ENCODE peak calls at places on chromosomes 7 and 10, in four cellular contexts. R is neuronal stem cell, S is IMR-90, I is H9. A is an unnamed sample.
A peak's percentile ranks its signal among the peaks of the same experiment; 100 is the strongest.

GRCh38 chr10:44960482-44961230 is 1.1 kb downstream of the RASSF4 start:
- DNase-seq in R (no peak), I (peak; percentile 22), S (no peak), A (no peak)

GRCh38 chr10:72254891-72255568 is 18.7 kb upstream of the DDIT4 start:
- DNase-seq in S (peak; percentile 57), I (peak; percentile 90), R (peak; percentile 44), A (peak; percentile 78)

GRCh38 chr10:13158401-13158800 is 3.0 kb upstream of the MCM10 start:
- DNase-seq in I (no peak), S (no peak), R (no peak), A (no peak)

GRCh38 chr7:141076377-141076776 is 2.5 kb downstream of the TMEM178B start:
- DNase-seq in I (no peak), S (no peak), R (peak; percentile 49), A (no peak)

GRCh38 chr7:18693401-18693800 is 197.9 kb downstream of the HDAC9 start:
- DNase-seq in R (no peak), I (no peak), S (peak; percentile 89), A (peak; percentile 79)

GRCh38 chr10:7589748-7590147 is 77.0 kb downstream of the ITIH5 start:
- DNase-seq in S (no peak), I (no peak), R (no peak), A (no peak)

GRCh38 chr7:11427686-11428273 is 404.2 kb downstream of the THSD7A start:
- DNase-seq in S (peak; percentile 56), I (no peak), R (peak; percentile 29), A (peak; percentile 68)

GRCh38 chr10:3339531-3339950 is 167.0 kb upstream of the PITRM1 start:
- DNase-seq in R (no peak), I (no peak), S (peak; percentile 48), A (peak; percentile 77)

GRCh38 chr10:121324678-121325213 is 273.5 kb downstream of the FGFR2 start:
- DNase-seq in R (no peak), I (no peak), S (no peak), A (no peak)

GRCh38 chr10:122301811-122302115 is 30.7 kb downstream of the BTBD16 start:
- DNase-seq in R (no peak), S (no peak), I (no peak), A (no peak)

GRCh38 chr10:103166527-103166926 is 26.5 kb downstream of the NT5C2 start:
- DNase-seq in I (no peak), S (no peak), R (no peak), A (no peak)

GRCh38 chr10:101939273-101939635 is 95.7 kb upstream of the KCNIP2 start:
- DNase-seq in S (peak; percentile 96), R (no peak), I (no peak), A (peak; percentile 91)

GRCh38 chr10:117548191-117548668 is 5.7 kb downstream of the EMX2 start:
- DNase-seq in I (no peak), R (no peak), S (no peak), A (no peak)

GRCh38 chr10:64345856-64346255 is 824.7 kb downstream of the REEP3 start:
- DNase-seq in S (no peak), I (no peak), R (no peak), A (no peak)

GRCh38 chr7:6268909-6269306 is 3.5 kb downstream of the CYTH3 start:
- DNase-seq in R (no peak), I (peak; percentile 50), S (no peak), A (no peak)

GRCh38 chr7:6268023-6268908 is 4.2 kb downstream of the CYTH3 start:
- DNase-seq in S (no peak), R (no peak), I (no peak), A (no peak)

GRCh38 chr7:6271091-6271658 is 1.2 kb downstream of the CYTH3 start:
- DNase-seq in S (peak; percentile 39), I (peak; percentile 41), R (no peak), A (peak; percentile 65)

GRCh38 chr7:6271694-6272371 is 591 bp downstream of the CYTH3 start:
- DNase-seq in R (no peak), I (no peak), S (no peak), A (no peak)

GRCh38 chr7:6269527-6269926 is 2.9 kb downstream of the CYTH3 start:
- DNase-seq in I (no peak), R (no peak), S (no peak), A (no peak)
- H3K4me2 ChIP-seq in I (no peak overlapping the region), R (no peak overlapping the region), S (no peak overlapping the region), A (no peak overlapping the region)

GRCh38 chr10:118754132-118754555 is 626 bp downstream of the CACUL1 start:
- DNase-seq in S (no peak), R (peak; percentile 53), I (peak; percentile 70), A (peak; percentile 57)
- H2AK5ac ChIP-seq in S (peak overlapping the region; percentile 81), R (peak overlapping the region; percentile 85), I (no peak overlapping the region), A (no peak overlapping the region)

GRCh38 chr7:107332488-107333269 is 137.2 kb upstream of the GPR22 start:
- DNase-seq in R (no peak), S (no peak), I (no peak), A (no peak)
- H3K4me2 ChIP-seq in R (no peak overlapping the region), S (no peak overlapping the region), I (no peak overlapping the region), A (no peak overlapping the region)

GRCh38 chr7:98866765-98867164 is 3.0 kb downstream of the TMEM130 start:
- DNase-seq in R (no peak), I (no peak), S (no peak), A (no peak)
- H2AK5ac ChIP-seq in R (no peak overlapping the region), I (no peak overlapping the region), S (peak overlapping the region; percentile 48), A (peak overlapping the region; percentile 40)

DNA sequence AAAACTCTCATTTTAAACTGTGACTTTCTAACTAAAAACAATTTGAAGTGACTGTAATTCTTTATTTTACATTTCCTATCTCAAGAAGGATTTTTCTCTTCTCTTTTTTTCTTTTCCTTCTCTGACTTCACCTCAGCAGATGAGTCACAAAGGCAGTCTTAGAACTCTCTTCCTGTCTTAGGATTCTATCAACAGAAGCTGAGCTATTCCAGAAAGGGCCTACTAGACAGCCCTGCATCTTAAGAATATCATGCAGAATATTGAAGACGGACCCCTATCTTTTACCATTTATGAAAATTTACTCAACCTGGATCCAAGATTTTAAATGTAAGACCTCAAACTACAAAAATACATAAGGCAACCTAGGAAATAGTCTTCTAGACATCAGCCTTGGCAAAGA is 365.7 kb upstream of the SEMA3C start:
- DNase-seq in I (no peak), S (peak; percentile 81), R (no peak), A (peak; percentile 77)
- H3K4me2 ChIP-seq in I (no peak overlapping the region), S (no peak overlapping the region), R (no peak overlapping the region), A (no peak overlapping the region)

GRCh38 chr7:149856-150636 is 42.3 kb upstream of the FAM20C start:
- DNase-seq in R (no peak), I (peak; percentile 50), S (no peak), A (no peak)
- H2AK5ac ChIP-seq in R (peak overlapping the region; percentile 100), I (no peak overlapping the region), S (peak overlapping the region; percentile 94), A (peak overlapping the region; percentile 29)

A was measured in mesenchymal stem cell.